ENCODE peak calls at places on chromosomes 7 and 10, in eight cellular contexts. K, I, J, N, R, Y, L and F are unnamed samples.

GRCh38 chr10:106440355-106440754 is 724.2 kb downstream of the SORCS1 start:
- DNase-seq in K (no peak), I (no peak), J (no peak), N (peak), R (no peak), Y (peak), L (no peak), F (no peak)

GRCh38 chr7:152528612-152529011 is 92.8 kb upstream of the KMT2C start:
- DNase-seq in K (no peak), I (no peak), J (no peak), N (no peak), R (no peak), Y (no peak), L (no peak), F (no peak)

GRCh38 chr10:129851941-129852650 is 112.0 kb downstream of the EBF3 start:
- DNase-seq in K (no peak), I (no peak), J (no peak), N (no peak), R (no peak), Y (no peak), L (no peak), F (no peak)

GRCh38 chr7:116393654-116394053 is 105.9 kb upstream of the CAV2 start:
- DNase-seq in K (no peak), I (no peak), J (no peak), N (peak), R (no peak), Y (peak), L (no peak), F (no peak)

GRCh38 chr7:129951076-129952011 is 1.4 kb downstream of the UBE2H start:
- DNase-seq in K (peak), I (peak), J (no peak), N (no peak), R (no peak), Y (peak), L (peak), F (no peak)

GRCh38 chr7:3259711-3260424 is 41.2 kb upstream of the SDK1 start:
- DNase-seq in K (no peak), I (no peak), J (no peak), N (peak), R (no peak), Y (peak), L (no peak), F (no peak)

GRCh38 chr7:148698397-148699023 is at the start of gene CUL1:
- DNase-seq in K (peak), I (peak), J (peak), N (peak), R (peak), Y (peak), L (peak), F (peak)

GRCh38 chr7:113283861-113284260 is 165.5 kb upstream of the SMIM30 start:
- DNase-seq in K (no peak), I (no peak), J (no peak), N (peak), R (no peak), Y (peak), L (no peak), F (no peak)

GRCh38 chr7:122038904-122039303 is 105.1 kb downstream of the AASS start:
- DNase-seq in K (no peak), I (no peak), J (no peak), N (peak), R (no peak), Y (peak), L (no peak), F (no peak)

GRCh38 chr7:155579565-155579964 is 33.2 kb upstream of the CNPY1 start:
- DNase-seq in K (no peak), I (no peak), J (no peak), N (no peak), R (no peak), Y (no peak), L (no peak), F (no peak)

GRCh38 chr7:41010418-41010817 is 692.5 kb downstream of the INHBA start:
- DNase-seq in K (no peak), I (no peak), J (no peak), N (peak), R (no peak), Y (no peak), L (no peak), F (no peak)

GRCh38 chr7:100901921-100902332 is 6.2 kb upstream of the ACHE start:
- DNase-seq in K (no peak), I (no peak), J (no peak), N (no peak), R (no peak), Y (no peak), L (no peak), F (no peak)

GRCh38 chr10:132926777-132927650 is 15.4 kb downstream of the CFAP46 start:
- DNase-seq in K (no peak), I (no peak), J (no peak), N (no peak), R (no peak), Y (no peak), L (no peak), F (no peak)

GRCh38 chr7:136687693-136688322 is 180.6 kb upstream of the CHRM2 start:
- DNase-seq in K (peak), I (peak), J (peak), N (peak), R (peak), Y (peak), L (no peak), F (no peak)

GRCh38 chr10:111656066-111656465 is 527.5 kb downstream of the GPAM start:
- DNase-seq in K (no peak), I (no peak), J (no peak), N (no peak), R (no peak), Y (no peak), L (no peak), F (no peak)

GRCh38 chr10:58531084-58531695 is 18.5 kb downstream of the BICC1 start:
- DNase-seq in K (peak), I (peak), J (peak), N (peak), R (peak), Y (peak), L (peak), F (peak)

GRCh38 chr7:44220732-44221131 is 20.0 kb downstream of the YKT6 start:
- DNase-seq in K (no peak), I (no peak), J (no peak), N (no peak), R (no peak), Y (no peak), L (no peak), F (no peak)

GRCh38 chr7:1290262-1291039 is 57.8 kb downstream of the UNCX start:
- DNase-seq in K (no peak), I (peak), J (peak), N (no peak), R (no peak), Y (no peak), L (peak), F (no peak)

GRCh38 chr10:50421026-50421719 is 169.9 kb upstream of the ASAH2 start:
- DNase-seq in K (peak), I (peak), J (peak), N (peak), R (peak), Y (no peak), L (peak), F (no peak)

GRCh38 chr7:121302214-121302745 is 26.5 kb upstream of the WNT16 start:
- DNase-seq in K (peak), I (no peak), J (no peak), N (peak), R (no peak), Y (peak), L (no peak), F (peak)

GRCh38 chr10:103991393-103992128 is 24.6 kb downstream of the SLK start:
- DNase-seq in K (no peak), I (no peak), J (no peak), N (no peak), R (no peak), Y (no peak), L (no peak), F (no peak)

GRCh38 chr7:21099432-21099831 is 312.7 kb upstream of the SP8 start:
- DNase-seq in K (no peak), I (no peak), J (no peak), N (no peak), R (no peak), Y (no peak), L (no peak), F (no peak)

GRCh38 chr7:28070311-28071055 is 110.1 kb downstream of the JAZF1 start:
- DNase-seq in K (no peak), I (no peak), J (no peak), N (no peak), R (no peak), Y (no peak), L (no peak), F (no peak)

GRCh38 chr7:27187158-27187701 is 2.2 kb upstream of the HOXA11 start:
- DNase-seq in K (no peak), I (no peak), J (no peak), N (no peak), R (no peak), Y (no peak), L (no peak), F (no peak)

GRCh38 chr7:46215987-46216567 is 295.0 kb upstream of the IGFBP3 start:
- DNase-seq in K (no peak), I (peak), J (no peak), N (no peak), R (peak), Y (no peak), L (peak), F (no peak)

GRCh38 chr7:27198871-27199801 is 755 bp downstream of the HOXA13 start:
- DNase-seq in K (peak), I (peak), J (peak), N (no peak), R (no peak), Y (no peak), L (peak), F (no peak)

DNA sequence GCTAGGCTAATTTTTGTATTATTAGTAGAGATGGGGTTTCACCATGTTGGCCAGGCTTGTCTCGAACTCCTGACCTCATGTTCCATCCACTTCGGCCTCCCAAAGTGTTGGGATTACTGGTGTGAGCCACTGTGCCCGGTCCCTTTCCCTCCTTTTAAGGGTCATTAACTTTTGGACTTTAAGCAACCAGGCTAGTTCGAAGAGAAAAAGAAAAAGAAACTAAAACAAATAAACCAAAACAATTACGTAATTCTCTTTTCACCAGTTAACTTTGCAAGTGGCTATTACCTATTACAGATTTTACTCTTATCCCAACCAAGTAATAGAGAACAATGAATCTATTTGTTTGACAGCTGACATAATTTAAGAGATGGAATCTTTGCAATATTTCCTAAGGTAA is 72.8 kb upstream of the SEMA3C start:
- DNase-seq in K (no peak), I (no peak), J (no peak), N (no peak), R (no peak), Y (no peak), L (no peak), F (no peak)
- H3K4me2 ChIP-seq in K (no peak), I (no peak), J (peak), N (no peak), R (no peak), Y (no peak), L (no peak), F (no peak)

GRCh38 chr10:99236627-99237309 is 1.1 kb upstream of the HPSE2 start:
- DNase-seq in K (no peak), I (peak), J (no peak), N (no peak), R (no peak), Y (no peak), L (peak), F (no peak)
- H3K4me2 ChIP-seq in K (no peak), I (peak), J (no peak), N (no peak), R (no peak), Y (no peak), L (peak), F (no peak)

DNA sequence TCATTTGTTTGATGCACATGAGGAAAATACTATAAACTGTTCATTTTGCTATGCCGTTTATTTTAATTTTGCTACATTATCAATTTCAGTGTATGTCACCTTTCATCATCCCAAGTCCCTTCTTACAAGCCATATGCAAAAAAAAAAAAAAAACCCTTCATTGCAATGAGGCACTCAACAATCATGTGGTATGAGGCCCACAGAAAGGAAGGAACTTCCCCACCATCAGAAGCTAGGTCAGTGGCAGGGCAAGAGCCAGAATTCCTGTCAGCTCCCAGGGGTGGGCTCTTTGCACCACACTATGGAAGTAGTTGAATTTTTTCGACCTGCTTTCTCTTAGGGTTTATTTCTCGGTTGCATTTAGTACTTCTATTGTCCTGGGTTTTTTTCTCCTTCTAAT is 75.4 kb downstream of the NOC3L start:
- DNase-seq in K (no peak), I (no peak), J (no peak), N (no peak), R (no peak), Y (no peak), L (no peak), F (no peak)
- H3K4me2 ChIP-seq in K (no peak), I (no peak), J (no peak), N (no peak), R (no peak), Y (peak), L (no peak), F (no peak)

GRCh38 chr10:28840202-28840601 is 162.9 kb downstream of the BAMBI start:
- DNase-seq in K (no peak), I (no peak), J (no peak), N (no peak), R (no peak), Y (no peak), L (no peak), F (no peak)

GRCh38 chr10:28841625-28842024 is 164.3 kb downstream of the BAMBI start:
- DNase-seq in K (no peak), I (no peak), J (peak), N (peak), R (no peak), Y (peak), L (no peak), F (no peak)

GRCh38 chr10:28839600-28840007 is 162.3 kb downstream of the BAMBI start:
- DNase-seq in K (no peak), I (no peak), J (peak), N (peak), R (peak), Y (peak), L (no peak), F (peak)

GRCh38 chr10:28842321-28842720 is 165.0 kb downstream of the BAMBI start:
- DNase-seq in K (no peak), I (no peak), J (peak), N (peak), R (no peak), Y (peak), L (no peak), F (no peak)

DNA sequence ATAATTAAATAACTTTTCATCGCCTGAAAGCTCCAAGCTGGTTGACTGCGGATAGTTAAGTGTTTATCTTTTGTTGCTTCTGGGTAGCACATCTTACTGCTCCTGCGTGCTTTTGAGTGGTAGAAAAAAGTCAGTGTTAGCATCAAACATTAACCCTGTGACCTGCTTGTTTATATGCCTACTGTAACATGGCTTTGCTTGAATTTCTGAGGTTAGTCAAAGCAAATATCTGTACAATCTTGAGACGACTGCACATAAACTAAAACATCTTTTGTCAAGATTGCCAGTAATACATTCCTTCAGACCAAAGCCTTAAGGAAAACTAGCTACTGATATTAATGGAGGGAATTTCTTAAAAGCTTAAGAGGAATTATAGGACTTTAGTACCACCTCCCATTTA is 163.6 kb downstream of the BAMBI start:
- DNase-seq in K (no peak), I (no peak), J (peak), N (peak), R (no peak), Y (peak), L (no peak), F (no peak)
- H3K4me2 ChIP-seq in K (no peak), I (no peak), J (peak), N (peak), R (no peak), Y (peak), L (no peak), F (no peak)

DNA sequence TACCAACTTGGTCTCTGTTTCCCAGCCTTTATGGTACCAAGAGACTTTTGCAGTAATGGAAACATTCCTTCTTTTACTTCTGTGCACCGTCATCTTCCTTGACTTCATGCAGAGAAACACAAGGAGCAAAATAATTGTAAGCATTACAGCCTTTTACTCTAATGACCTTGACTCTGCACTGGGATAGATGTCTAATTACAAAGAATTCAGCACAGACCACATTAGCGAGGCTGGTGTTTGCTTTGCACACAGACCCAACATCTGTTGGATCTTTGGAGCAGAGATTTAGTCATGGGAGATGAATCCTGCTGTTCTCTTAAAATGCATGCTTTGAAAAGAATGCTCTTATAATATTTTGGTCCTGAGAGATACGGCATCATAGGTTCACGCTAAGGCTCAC is 261.6 kb downstream of the TWIST1 start:
- DNase-seq in K (no peak), I (no peak), J (no peak), N (peak), R (no peak), Y (peak), L (no peak), F (no peak)
- H3K4me2 ChIP-seq in K (no peak), I (no peak), J (no peak), N (no peak), R (no peak), Y (no peak), L (no peak), F (no peak)

DNA sequence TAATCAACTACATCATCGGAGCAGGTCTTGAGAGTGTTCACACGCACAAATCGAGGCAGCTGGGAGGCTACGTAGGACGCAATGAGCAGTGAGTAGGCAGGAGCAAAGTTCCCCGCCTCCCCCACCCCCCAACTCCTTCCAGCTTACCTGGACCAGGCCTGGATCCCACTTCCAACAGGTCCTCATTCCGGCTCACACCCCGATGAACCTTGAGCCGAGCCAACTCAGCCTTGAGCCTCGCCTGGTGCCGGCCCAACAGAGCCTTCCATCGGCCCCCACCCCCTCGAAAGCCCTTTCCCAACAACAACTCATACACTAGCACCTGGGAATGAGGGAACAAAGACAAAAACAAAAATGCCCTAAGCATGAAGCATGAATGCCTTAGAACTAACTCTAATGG is 1.2 kb downstream of the NSUN5 start:
- DNase-seq in K (no peak), I (no peak), J (no peak), N (no peak), R (no peak), Y (no peak), L (no peak), F (no peak)
- H3K4me2 ChIP-seq in K (peak), I (peak), J (peak), N (peak), R (peak), Y (peak), L (peak), F (peak)

GRCh38 chr10:100338434-100339036 is 8.5 kb upstream of the SCD start:
- DNase-seq in K (peak), I (peak), J (peak), N (peak), R (peak), Y (no peak), L (peak), F (peak)
- H3K4me2 ChIP-seq in K (peak), I (no peak), J (no peak), N (no peak), R (peak), Y (no peak), L (no peak), F (no peak)

GRCh38 chr7:98222533-98223195 is 11.4 kb downstream of the BHLHA15 start:
- DNase-seq in K (no peak), I (no peak), J (no peak), N (no peak), R (no peak), Y (no peak), L (no peak), F (no peak)

GRCh38 chr7:98224701-98225181 is 13.5 kb downstream of the BHLHA15 start:
- DNase-seq in K (no peak), I (no peak), J (no peak), N (no peak), R (no peak), Y (no peak), L (no peak), F (no peak)

GRCh38 chr7:98225913-98226614 is 14.8 kb downstream of the BHLHA15 start:
- DNase-seq in K (no peak), I (no peak), J (no peak), N (no peak), R (peak), Y (no peak), L (no peak), F (no peak)

GRCh38 chr7:98223351-98223897 is 12.2 kb downstream of the BHLHA15 start:
- DNase-seq in K (no peak), I (no peak), J (no peak), N (no peak), R (no peak), Y (no peak), L (no peak), F (no peak)

GRCh38 chr7:98223898-98224700 is 12.9 kb downstream of the BHLHA15 start:
- DNase-seq in K (no peak), I (no peak), J (no peak), N (no peak), R (no peak), Y (no peak), L (no peak), F (no peak)
- H3K4me2 ChIP-seq in K (no peak), I (no peak), J (no peak), N (no peak), R (no peak), Y (no peak), L (no peak), F (no peak)

GRCh38 chr7:96084880-96085551 is 236.9 kb downstream of the SLC25A13 start:
- DNase-seq in K (no peak), I (no peak), J (peak), N (peak), R (no peak), Y (peak), L (no peak), F (no peak)
- H3K4me2 ChIP-seq in K (no peak), I (no peak), J (peak), N (peak), R (no peak), Y (peak), L (no peak), F (no peak)